ENCODE peak calls at places on chromosomes 11 and 22, in ten cellular contexts. One of them, this sample, is unnamed.

GRCh38 chr11:125425601-125426000 is 70.5 kb downstream of the FEZ1 start:
- DNase-seq in cardiac muscle cell: no peak
- DNase-seq in AG10803: no peak
- DNase-seq in heart left ventricle: peak
- DNase-seq in AG04449: no peak
- DNase-seq in kidney epithelial cell: no peak
- DNase-seq in fibroblast of villous mesenchyme: no peak
- DNase-seq in mesenchymal stem cell: no peak
- DNase-seq in body of pancreas: no peak
- DNase-seq in HCT116: no peak
- DNase-seq in this sample: no peak

GRCh38 chr11:62025429-62026105 is 58.1 kb upstream of the FTH1 start:
- DNase-seq in AG10803: peak
- DNase-seq in body of pancreas: peak
- DNase-seq in mesenchymal stem cell: peak
- DNase-seq in heart left ventricle: peak
- DNase-seq in cardiac muscle cell: no peak
- DNase-seq in AG04449: peak
- DNase-seq in HCT116: peak
- DNase-seq in kidney epithelial cell: peak
- DNase-seq in fibroblast of villous mesenchyme: peak
- DNase-seq in this sample: peak

GRCh38 chr11:39365809-39366436 is 2093.5 kb downstream of the LRRC4C start:
- DNase-seq in fibroblast of villous mesenchyme: no peak
- DNase-seq in cardiac muscle cell: peak
- DNase-seq in heart left ventricle: no peak
- DNase-seq in AG10803: no peak
- DNase-seq in body of pancreas: no peak
- DNase-seq in HCT116: no peak
- DNase-seq in AG04449: no peak
- DNase-seq in kidney epithelial cell: peak
- DNase-seq in mesenchymal stem cell: peak
- DNase-seq in this sample: no peak

GRCh38 chr11:68840661-68841653 is 759 bp downstream of the CPT1A start:
- DNase-seq in cardiac muscle cell: peak
- DNase-seq in mesenchymal stem cell: peak
- DNase-seq in body of pancreas: peak
- DNase-seq in kidney epithelial cell: no peak
- DNase-seq in fibroblast of villous mesenchyme: peak
- DNase-seq in HCT116: no peak
- DNase-seq in AG04449: no peak
- DNase-seq in AG10803: peak
- DNase-seq in heart left ventricle: peak
- DNase-seq in this sample: no peak

GRCh38 chr11:111399187-111400031 is 20.3 kb upstream of the POU2AF1 start:
- DNase-seq in AG10803: no peak
- DNase-seq in cardiac muscle cell: no peak
- DNase-seq in body of pancreas: no peak
- DNase-seq in kidney epithelial cell: no peak
- DNase-seq in heart left ventricle: no peak
- DNase-seq in mesenchymal stem cell: no peak
- DNase-seq in fibroblast of villous mesenchyme: no peak
- DNase-seq in HCT116: no peak
- DNase-seq in AG04449: no peak
- DNase-seq in this sample: no peak

GRCh38 chr11:69280451-69280850 is 13.5 kb upstream of the MYEOV start:
- DNase-seq in fibroblast of villous mesenchyme: peak
- DNase-seq in cardiac muscle cell: no peak
- DNase-seq in AG04449: no peak
- DNase-seq in kidney epithelial cell: peak
- DNase-seq in AG10803: peak
- DNase-seq in body of pancreas: no peak
- DNase-seq in mesenchymal stem cell: no peak
- DNase-seq in HCT116: no peak
- DNase-seq in heart left ventricle: no peak
- DNase-seq in this sample: peak

GRCh38 chr11:128181090-128181485 is 406.3 kb downstream of the ETS1 start:
- DNase-seq in HCT116: no peak
- DNase-seq in body of pancreas: no peak
- DNase-seq in fibroblast of villous mesenchyme: peak
- DNase-seq in cardiac muscle cell: no peak
- DNase-seq in AG04449: no peak
- DNase-seq in AG10803: no peak
- DNase-seq in kidney epithelial cell: no peak
- DNase-seq in mesenchymal stem cell: peak
- DNase-seq in heart left ventricle: no peak
- DNase-seq in this sample: peak

GRCh38 chr11:45142241-45142885 is 4.1 kb upstream of the PRDM11 start:
- DNase-seq in fibroblast of villous mesenchyme: no peak
- DNase-seq in AG10803: peak
- DNase-seq in kidney epithelial cell: no peak
- DNase-seq in AG04449: no peak
- DNase-seq in mesenchymal stem cell: no peak
- DNase-seq in body of pancreas: no peak
- DNase-seq in cardiac muscle cell: no peak
- DNase-seq in heart left ventricle: no peak
- DNase-seq in HCT116: no peak
- DNase-seq in this sample: peak

GRCh38 chr22:37627091-37627490 is 12.4 kb upstream of the SH3BP1 start:
- DNase-seq in fibroblast of villous mesenchyme: no peak
- DNase-seq in kidney epithelial cell: no peak
- DNase-seq in body of pancreas: no peak
- DNase-seq in cardiac muscle cell: no peak
- DNase-seq in AG10803: no peak
- DNase-seq in mesenchymal stem cell: no peak
- DNase-seq in HCT116: no peak
- DNase-seq in AG04449: no peak
- DNase-seq in heart left ventricle: no peak
- DNase-seq in this sample: no peak

GRCh38 chr11:24516658-24517057 is 19.8 kb downstream of the LUZP2 start:
- DNase-seq in kidney epithelial cell: no peak
- DNase-seq in body of pancreas: no peak
- DNase-seq in mesenchymal stem cell: no peak
- DNase-seq in HCT116: no peak
- DNase-seq in fibroblast of villous mesenchyme: no peak
- DNase-seq in cardiac muscle cell: no peak
- DNase-seq in AG10803: no peak
- DNase-seq in AG04449: no peak
- DNase-seq in heart left ventricle: no peak
- DNase-seq in this sample: no peak

GRCh38 chr11:63592975-63593395 is 21.2 kb downstream of the PLAAT3 start:
- DNase-seq in AG10803: no peak
- DNase-seq in cardiac muscle cell: no peak
- DNase-seq in kidney epithelial cell: no peak
- DNase-seq in mesenchymal stem cell: no peak
- DNase-seq in body of pancreas: peak
- DNase-seq in HCT116: no peak
- DNase-seq in AG04449: no peak
- DNase-seq in fibroblast of villous mesenchyme: peak
- DNase-seq in heart left ventricle: no peak
- DNase-seq in this sample: no peak

GRCh38 chr22:24180316-24181087 is 785 bp upstream of the SUSD2 start:
- DNase-seq in AG10803: no peak
- DNase-seq in HCT116: no peak
- DNase-seq in fibroblast of villous mesenchyme: no peak
- DNase-seq in heart left ventricle: no peak
- DNase-seq in cardiac muscle cell: no peak
- DNase-seq in kidney epithelial cell: no peak
- DNase-seq in mesenchymal stem cell: no peak
- DNase-seq in AG04449: no peak
- DNase-seq in body of pancreas: no peak
- DNase-seq in this sample: no peak

GRCh38 chr22:25363474-25363873 is 144.0 kb downstream of the CRYBB2 start:
- DNase-seq in fibroblast of villous mesenchyme: no peak
- DNase-seq in HCT116: no peak
- DNase-seq in AG04449: no peak
- DNase-seq in kidney epithelial cell: no peak
- DNase-seq in body of pancreas: no peak
- DNase-seq in cardiac muscle cell: no peak
- DNase-seq in AG10803: no peak
- DNase-seq in heart left ventricle: no peak
- DNase-seq in mesenchymal stem cell: no peak
- DNase-seq in this sample: no peak

GRCh38 chr22:27642104-27642800 is 159.3 kb downstream of the MN1 start:
- DNase-seq in HCT116: no peak
- DNase-seq in kidney epithelial cell: no peak
- DNase-seq in AG10803: no peak
- DNase-seq in heart left ventricle: no peak
- DNase-seq in cardiac muscle cell: no peak
- DNase-seq in AG04449: no peak
- DNase-seq in fibroblast of villous mesenchyme: no peak
- DNase-seq in mesenchymal stem cell: no peak
- DNase-seq in body of pancreas: no peak
- DNase-seq in this sample: no peak
- H3K4me3 ChIP-seq in HCT116: no peak
- H3K4me3 ChIP-seq in kidney epithelial cell: no peak
- H3K4me3 ChIP-seq in AG10803: no peak
- H3K4me3 ChIP-seq in heart left ventricle: no peak
- H3K4me3 ChIP-seq in cardiac muscle cell: no peak
- H3K4me3 ChIP-seq in AG04449: no peak
- H3K4me3 ChIP-seq in fibroblast of villous mesenchyme: no peak
- H3K4me3 ChIP-seq in mesenchymal stem cell: no peak
- H3K4me3 ChIP-seq in body of pancreas: no peak
- H3K4me3 ChIP-seq in this sample: no peak

GRCh38 chr11:1749020-1749758 is 1.2 kb downstream of the IFITM10 start:
- DNase-seq in mesenchymal stem cell: peak
- DNase-seq in HCT116: no peak
- DNase-seq in kidney epithelial cell: no peak
- DNase-seq in AG04449: no peak
- DNase-seq in fibroblast of villous mesenchyme: no peak
- DNase-seq in body of pancreas: no peak
- DNase-seq in heart left ventricle: no peak
- DNase-seq in AG10803: no peak
- DNase-seq in cardiac muscle cell: peak
- DNase-seq in this sample: no peak
- H3K4me3 ChIP-seq in mesenchymal stem cell: no peak
- H3K4me3 ChIP-seq in HCT116: no peak
- H3K4me3 ChIP-seq in kidney epithelial cell: peak
- H3K4me3 ChIP-seq in AG04449: peak
- H3K4me3 ChIP-seq in fibroblast of villous mesenchyme: no peak
- H3K4me3 ChIP-seq in body of pancreas: no peak
- H3K4me3 ChIP-seq in heart left ventricle: peak
- H3K4me3 ChIP-seq in AG10803: peak
- H3K4me3 ChIP-seq in cardiac muscle cell: peak
- H3K4me3 ChIP-seq in this sample: peak

GRCh38 chr11:105229257-105229656 is 89.7 kb upstream of the CARD18 start:
- DNase-seq in kidney epithelial cell: no peak
- DNase-seq in HCT116: no peak
- DNase-seq in cardiac muscle cell: no peak
- DNase-seq in AG04449: no peak
- DNase-seq in mesenchymal stem cell: no peak
- DNase-seq in body of pancreas: no peak
- DNase-seq in fibroblast of villous mesenchyme: peak
- DNase-seq in heart left ventricle: no peak
- DNase-seq in AG10803: peak
- DNase-seq in this sample: peak
- H3K4me3 ChIP-seq in kidney epithelial cell: no peak
- H3K4me3 ChIP-seq in HCT116: no peak
- H3K4me3 ChIP-seq in cardiac muscle cell: no peak
- H3K4me3 ChIP-seq in AG04449: no peak
- H3K4me3 ChIP-seq in mesenchymal stem cell: no peak
- H3K4me3 ChIP-seq in body of pancreas: no peak
- H3K4me3 ChIP-seq in fibroblast of villous mesenchyme: no peak
- H3K4me3 ChIP-seq in heart left ventricle: no peak
- H3K4me3 ChIP-seq in AG10803: no peak
- H3K4me3 ChIP-seq in this sample: no peak

GRCh38 chr11:67163006-67163405 is 43.9 kb downstream of the KDM2A start:
- DNase-seq in kidney epithelial cell: no peak
- DNase-seq in mesenchymal stem cell: no peak
- DNase-seq in heart left ventricle: no peak
- DNase-seq in fibroblast of villous mesenchyme: no peak
- DNase-seq in cardiac muscle cell: no peak
- DNase-seq in HCT116: no peak
- DNase-seq in AG10803: no peak
- DNase-seq in body of pancreas: no peak
- DNase-seq in AG04449: no peak
- DNase-seq in this sample: no peak
- H3K4me3 ChIP-seq in kidney epithelial cell: no peak
- H3K4me3 ChIP-seq in mesenchymal stem cell: no peak
- H3K4me3 ChIP-seq in heart left ventricle: no peak
- H3K4me3 ChIP-seq in fibroblast of villous mesenchyme: no peak
- H3K4me3 ChIP-seq in cardiac muscle cell: no peak
- H3K4me3 ChIP-seq in HCT116: no peak
- H3K4me3 ChIP-seq in AG10803: no peak
- H3K4me3 ChIP-seq in body of pancreas: no peak
- H3K4me3 ChIP-seq in AG04449: no peak
- H3K4me3 ChIP-seq in this sample: no peak

This sample was measured in skeletal muscle cell.